ENCODE peak calls at places on chromosome 9, in six cellular contexts. N is heart left ventricle, I is MM.1S, P is fibroblast of lung, Y is kidney, K is PC-9. H is an unnamed sample.

GRCh38 chr9:129006328-129007034 is 21.6 kb downstream of the SH3GLB2 start:
- DNase-seq in N (peak; percentile 70), I (peak; percentile 65), P (peak; percentile 79), Y (peak; percentile 77), K (peak; percentile 58), H (no peak)

GRCh38 chr9:114029311-114030170 is 48.6 kb downstream of the AMBP start:
- DNase-seq in N (no peak), I (no peak), P (no peak), Y (no peak), K (no peak), H (no peak)

GRCh38 chr9:129387822-129388221 is 209.8 kb upstream of the IER5L start:
- DNase-seq in N (no peak), I (no peak), P (no peak), Y (no peak), K (no peak), H (no peak)

GRCh38 chr9:3285365-3286161 is 240.2 kb downstream of the RFX3 start:
- DNase-seq in N (no peak), I (no peak), P (no peak), Y (no peak), K (no peak), H (no peak)

GRCh38 chr9:73896061-73896460 is 601.1 kb upstream of the RORB start:
- DNase-seq in N (no peak), I (no peak), P (no peak), Y (no peak), K (no peak), H (no peak)

GRCh38 chr9:84062538-84062937 is 81.9 kb downstream of the RMI1 start:
- DNase-seq in N (peak; percentile 56), I (no peak), P (no peak), Y (no peak), K (no peak), H (no peak)

GRCh38 chr9:116471093-116471906 is 215.8 kb upstream of the TRIM32 start:
- DNase-seq in N (peak; percentile 36), I (no peak), P (peak; percentile 72), Y (peak; percentile 90), K (no peak), H (no peak)

GRCh38 chr9:112242147-112242804 is 67.2 kb upstream of the SUSD1 start:
- DNase-seq in N (no peak), I (no peak), P (no peak), Y (no peak), K (no peak), H (no peak)

GRCh38 chr9:7974335-7975005 is 174.9 kb upstream of the DMAC1 start:
- DNase-seq in N (no peak), I (no peak), P (no peak), Y (no peak), K (no peak), H (no peak)

GRCh38 chr9:108996653-108997052 is 16.6 kb downstream of the CTNNAL1 start:
- DNase-seq in N (no peak), I (no peak), P (no peak), Y (no peak), K (no peak), H (no peak)

GRCh38 chr9:135515541-135515951 is 5.7 kb upstream of the LCN1 start:
- DNase-seq in N (no peak), I (no peak), P (no peak), Y (no peak), K (no peak), H (no peak)

GRCh38 chr9:36007309-36007708 is 29.4 kb upstream of the RECK start:
- DNase-seq in N (no peak), I (no peak), P (no peak), Y (no peak), K (no peak), H (no peak)

GRCh38 chr9:134571946-134572914 is 69.4 kb upstream of the COL5A1 start:
- DNase-seq in N (no peak), I (no peak), P (no peak), Y (peak; percentile 35), K (no peak), H (no peak)

GRCh38 chr9:134396258-134396742 is 70.0 kb downstream of the RXRA start:
- DNase-seq in N (no peak), I (peak; percentile 52), P (no peak), Y (no peak), K (no peak), H (no peak)

GRCh38 chr9:98520221-98520920 is 188.4 kb downstream of the GABBR2 start:
- DNase-seq in N (no peak), I (no peak), P (peak; percentile 9), Y (no peak), K (no peak), H (no peak)

GRCh38 chr9:134909511-134910105 is 8.1 kb downstream of the FCN1 start:
- DNase-seq in N (no peak), I (no peak), P (no peak), Y (no peak), K (no peak), H (no peak)

DNA sequence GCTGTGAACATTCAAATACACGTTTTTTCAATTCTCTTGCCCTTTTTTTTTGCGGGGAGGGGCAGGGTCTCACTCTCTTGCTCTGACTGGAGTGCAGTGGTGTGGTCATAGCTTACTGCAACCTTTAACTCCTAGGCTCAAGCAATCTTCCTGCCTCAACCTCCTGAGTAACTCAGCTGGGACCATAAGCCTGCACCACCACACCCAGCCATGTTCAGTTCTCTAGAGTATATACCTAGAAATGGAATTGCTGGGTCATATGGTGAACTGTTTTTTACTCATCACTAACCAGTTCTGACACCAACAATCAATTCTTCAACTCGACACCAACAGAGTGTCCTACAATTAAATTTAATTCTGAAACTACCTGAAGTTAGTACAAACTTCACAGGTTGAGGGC is 85.5 kb upstream of the ZNF169 start:
- DNase-seq in N (no peak), I (no peak), P (no peak), Y (no peak), K (no peak), H (no peak)
- H3K36me3 ChIP-seq in N (peaks cover 44% of the 10 kb centered on the region), I (peaks cover 24% of the 10 kb centered on the region), P (peaks cover 3% of the 10 kb centered on the region), Y (peaks cover 19% of the 10 kb centered on the region), K (peaks cover 43% of the 10 kb centered on the region), H (peaks cover 9% of the 10 kb centered on the region)

GRCh38 chr9:14278291-14278721 is 35.6 kb downstream of the NFIB start:
- DNase-seq in N (no peak), I (no peak), P (peak; percentile 43), Y (no peak), K (no peak), H (no peak)
- H3K27ac ChIP-seq in N (no peak overlapping the region), I (no peak overlapping the region), P (peak overlapping the region; percentile 78), Y (no peak overlapping the region), K (no peak overlapping the region), H (no peak overlapping the region)

GRCh38 chr9:131642496-131643083 is 97.3 kb downstream of the PRRT1B start:
- DNase-seq in N (no peak), I (peak; percentile 68), P (no peak), Y (no peak), K (no peak), H (no peak)
- H3K36me3 ChIP-seq in N (peaks cover 84% of the 10 kb centered on the region), I (no peaks in the 10 kb centered on the region), P (peaks cover 3% of the 10 kb centered on the region), Y (peaks cover 16% of the 10 kb centered on the region), K (no peaks in the 10 kb centered on the region), H (peaks cover 17% of the 10 kb centered on the region)

GRCh38 chr9:101050650-101051049 is 22.1 kb downstream of the PLPPR1 start:
- DNase-seq in N (no peak), I (peak; percentile 55), P (no peak), Y (no peak), K (no peak), H (no peak)
- H3K27ac ChIP-seq in N (no peak overlapping the region), I (no peak overlapping the region), P (no peak overlapping the region), Y (no peak overlapping the region), K (no peak overlapping the region), H (no peak overlapping the region)

DNA sequence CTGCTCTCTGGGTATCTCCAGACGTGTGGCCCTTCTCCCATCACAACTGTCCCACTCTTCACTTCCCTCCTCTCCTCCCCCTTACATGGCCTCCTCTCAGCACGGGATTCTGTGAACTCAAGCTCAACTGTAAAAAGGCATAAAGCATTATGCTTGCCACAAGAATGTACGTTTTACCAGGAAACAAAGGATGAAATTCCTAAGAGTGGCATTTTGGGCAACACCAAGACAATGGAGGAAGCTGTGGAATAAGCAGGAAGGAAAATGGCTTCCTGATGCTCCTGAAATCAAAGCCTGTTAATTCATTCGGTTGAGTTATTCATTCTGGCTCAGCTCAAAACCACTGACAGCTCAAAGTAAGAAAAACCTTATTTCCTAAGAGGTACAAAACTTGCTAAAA is 40.9 kb upstream of the DMRT1 start:
- DNase-seq in N (no peak), I (no peak), P (no peak), Y (no peak), K (no peak), H (no peak)
- H3K36me3 ChIP-seq in N (no peaks in the 10 kb centered on the region), I (no peaks in the 10 kb centered on the region), P (no peaks in the 10 kb centered on the region), Y (no peaks in the 10 kb centered on the region), K (no peaks in the 10 kb centered on the region), H (no peaks in the 10 kb centered on the region)

GRCh38 chr9:38620483-38621433 is at the start of gene ANKRD18A:
- DNase-seq in N (peak; percentile 26), I (peak; percentile 93), P (peak; percentile 58), Y (peak; percentile 94), K (peak; percentile 78), H (no peak)
- H3K27ac ChIP-seq in N (peak within 1 kb of the TSS; percentile 48), I (peak within 1 kb of the TSS; percentile 85), P (no peak within 1 kb of the TSS), Y (peak within 1 kb of the TSS; percentile 80), K (no peak within 1 kb of the TSS), H (no peak within 1 kb of the TSS)

GRCh38 chr9:21677834-21678233 is 124.6 kb upstream of the MTAP start:
- DNase-seq in N (no peak), I (no peak), P (peak; percentile 78), Y (no peak), K (peak; percentile 74), H (no peak)
- H3K36me3 ChIP-seq in N (no peaks in the 10 kb centered on the region), I (no peaks in the 10 kb centered on the region), P (no peaks in the 10 kb centered on the region), Y (no peaks in the 10 kb centered on the region), K (no peaks in the 10 kb centered on the region), H (no peaks in the 10 kb centered on the region)

DNA sequence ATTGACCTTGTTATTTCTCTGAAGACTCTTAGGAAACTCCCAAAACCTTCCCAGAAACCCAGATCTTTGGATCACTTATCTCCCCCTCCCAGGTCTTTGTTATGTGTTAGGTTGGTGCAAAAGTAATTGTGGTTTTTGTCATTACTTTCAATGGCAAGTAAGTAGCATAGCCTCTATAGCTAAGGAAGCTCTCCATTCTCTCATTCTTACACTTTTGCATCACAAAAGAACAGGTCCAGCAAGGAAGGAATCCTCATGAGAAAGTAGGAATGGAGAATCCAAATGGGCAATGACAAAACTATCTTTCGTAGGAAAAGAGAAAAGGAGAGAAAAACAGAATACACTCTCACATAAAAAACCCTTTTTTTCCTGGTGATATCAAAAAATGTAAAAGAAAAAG is 81.3 kb upstream of the ELAVL2 start:
- DNase-seq in N (no peak), I (no peak), P (no peak), Y (no peak), K (no peak), H (no peak)
- H3K27ac ChIP-seq in N (no peak overlapping the region), I (no peak overlapping the region), P (no peak overlapping the region), Y (no peak overlapping the region), K (no peak overlapping the region), H (no peak overlapping the region)

GRCh38 chr9:133344979-133345378 is 3.0 kb downstream of the MED22 start:
- DNase-seq in N (no peak), I (no peak), P (no peak), Y (peak; percentile 49), K (no peak), H (no peak)
- H3K36me3 ChIP-seq in N (peaks cover 67% of the 10 kb centered on the region), I (peaks cover 6% of the 10 kb centered on the region), P (peaks cover 39% of the 10 kb centered on the region), Y (peaks cover 33% of the 10 kb centered on the region), K (peaks cover 16% of the 10 kb centered on the region), H (peaks cover 66% of the 10 kb centered on the region)

H was measured in thoracic aorta.